ENCODE peak calls at places on chromosomes 11 and 22, in five cellular contexts. One of them, this sample, is unnamed.

GRCh38 chr11:92211576-92212167 is 12.9 kb upstream of the FAT3 start:
- DNase-seq in right atrium auricular region: no peak
- DNase-seq in psoas muscle: no peak
- DNase-seq in RWPE1: no peak
- DNase-seq in substantia nigra: no peak
- DNase-seq in this sample: no peak

GRCh38 chr11:78742430-78742829 is 167.8 kb upstream of the NARS2 start:
- DNase-seq in right atrium auricular region: peak; percentile 59
- DNase-seq in psoas muscle: peak; percentile 35
- DNase-seq in RWPE1: peak; percentile 11
- DNase-seq in substantia nigra: no peak
- DNase-seq in this sample: no peak

GRCh38 chr22:36337365-36338130 is 50.2 kb downstream of the MYH9 start:
- DNase-seq in right atrium auricular region: no peak
- DNase-seq in psoas muscle: no peak
- DNase-seq in RWPE1: no peak
- DNase-seq in substantia nigra: no peak
- DNase-seq in this sample: no peak

GRCh38 chr11:122293298-122294023 is 177.4 kb upstream of the BLID start:
- DNase-seq in right atrium auricular region: no peak
- DNase-seq in psoas muscle: no peak
- DNase-seq in RWPE1: no peak
- DNase-seq in substantia nigra: no peak
- DNase-seq in this sample: no peak

GRCh38 chr11:60208146-60208895 is 25.4 kb upstream of the MS4A6A start:
- DNase-seq in right atrium auricular region: no peak
- DNase-seq in psoas muscle: no peak
- DNase-seq in RWPE1: no peak
- DNase-seq in substantia nigra: no peak
- DNase-seq in this sample: no peak

GRCh38 chr11:118374729-118375128 is 15.3 kb downstream of the UBE4A start:
- DNase-seq in right atrium auricular region: no peak
- DNase-seq in psoas muscle: no peak
- DNase-seq in RWPE1: no peak
- DNase-seq in substantia nigra: no peak
- DNase-seq in this sample: no peak

GRCh38 chr22:19974233-19974861 is 32.7 kb upstream of the TXNRD2 start:
- DNase-seq in right atrium auricular region: no peak
- DNase-seq in psoas muscle: no peak
- DNase-seq in RWPE1: no peak
- DNase-seq in substantia nigra: no peak
- DNase-seq in this sample: no peak

GRCh38 chr11:5304046-5304445 is 2.3 kb upstream of the OR51B4 start:
- DNase-seq in right atrium auricular region: no peak
- DNase-seq in psoas muscle: no peak
- DNase-seq in RWPE1: no peak
- DNase-seq in substantia nigra: no peak
- DNase-seq in this sample: no peak

GRCh38 chr11:13480198-13480597 is 15.6 kb downstream of the PTH start:
- DNase-seq in right atrium auricular region: no peak
- DNase-seq in psoas muscle: no peak
- DNase-seq in RWPE1: no peak
- DNase-seq in substantia nigra: no peak
- DNase-seq in this sample: no peak

GRCh38 chr11:14184548-14184947 is 174.4 kb downstream of the RRAS2 start:
- DNase-seq in right atrium auricular region: peak; percentile 68
- DNase-seq in psoas muscle: no peak
- DNase-seq in RWPE1: no peak
- DNase-seq in substantia nigra: no peak
- DNase-seq in this sample: no peak

GRCh38 chr22:20571078-20571503 is 63.7 kb downstream of the MED15 start:
- DNase-seq in right atrium auricular region: no peak
- DNase-seq in psoas muscle: no peak
- DNase-seq in RWPE1: no peak
- DNase-seq in substantia nigra: no peak
- DNase-seq in this sample: no peak

GRCh38 chr11:116454020-116454645 is 318.7 kb downstream of the BUD13 start:
- DNase-seq in right atrium auricular region: no peak
- DNase-seq in psoas muscle: no peak
- DNase-seq in RWPE1: no peak
- DNase-seq in substantia nigra: no peak
- DNase-seq in this sample: no peak

GRCh38 chr11:70716986-70717775 is 318.9 kb downstream of the CTTN start:
- DNase-seq in right atrium auricular region: no peak
- DNase-seq in psoas muscle: no peak
- DNase-seq in RWPE1: no peak
- DNase-seq in substantia nigra: no peak
- DNase-seq in this sample: no peak

GRCh38 chr11:35303596-35304392 is 115.6 kb downstream of the SLC1A2 start:
- DNase-seq in right atrium auricular region: peak; percentile 92
- DNase-seq in psoas muscle: peak; percentile 67
- DNase-seq in RWPE1: no peak
- DNase-seq in substantia nigra: no peak
- DNase-seq in this sample: peak; percentile 85

GRCh38 chr22:47083379-47083986 is 321.0 kb downstream of the TBC1D22A start:
- DNase-seq in right atrium auricular region: no peak
- DNase-seq in psoas muscle: no peak
- DNase-seq in RWPE1: no peak
- DNase-seq in substantia nigra: no peak
- DNase-seq in this sample: no peak

GRCh38 chr22:28560005-28560742 is 119.5 kb downstream of the TTC28 start:
- DNase-seq in right atrium auricular region: no peak
- DNase-seq in psoas muscle: no peak
- DNase-seq in RWPE1: peak; percentile 38
- DNase-seq in substantia nigra: no peak
- DNase-seq in this sample: no peak

GRCh38 chr11:118169300-118170140 is 6.9 kb downstream of the SCN2B start:
- DNase-seq in right atrium auricular region: no peak
- DNase-seq in psoas muscle: no peak
- DNase-seq in RWPE1: no peak
- DNase-seq in substantia nigra: no peak
- DNase-seq in this sample: no peak

GRCh38 chr11:99773646-99774045 is 752.9 kb downstream of the CNTN5 start:
- DNase-seq in right atrium auricular region: no peak
- DNase-seq in psoas muscle: no peak
- DNase-seq in RWPE1: no peak
- DNase-seq in substantia nigra: no peak
- DNase-seq in this sample: no peak

GRCh38 chr11:79304599-79305212 is 136.1 kb downstream of the TENM4 start:
- DNase-seq in right atrium auricular region: no peak
- DNase-seq in psoas muscle: no peak
- DNase-seq in RWPE1: no peak
- DNase-seq in substantia nigra: no peak
- DNase-seq in this sample: no peak

GRCh38 chr11:69199583-69200295 is 44.0 kb downstream of the SMIM38 start:
- DNase-seq in right atrium auricular region: no peak
- DNase-seq in psoas muscle: no peak
- DNase-seq in RWPE1: no peak
- DNase-seq in substantia nigra: no peak
- DNase-seq in this sample: no peak

GRCh38 chr11:121032546-121032945 is 8.6 kb downstream of the TBCEL start:
- DNase-seq in right atrium auricular region: no peak
- DNase-seq in psoas muscle: no peak
- DNase-seq in RWPE1: no peak
- DNase-seq in substantia nigra: no peak
- DNase-seq in this sample: no peak

GRCh38 chr11:61356701-61357100 is 5.0 kb downstream of the CYB561A3 start:
- DNase-seq in right atrium auricular region: no peak
- DNase-seq in psoas muscle: no peak
- DNase-seq in RWPE1: no peak
- DNase-seq in substantia nigra: no peak
- DNase-seq in this sample: no peak

GRCh38 chr11:61617515-61617914 is 36.6 kb upstream of the SYT7 start:
- DNase-seq in right atrium auricular region: no peak
- DNase-seq in psoas muscle: no peak
- DNase-seq in RWPE1: no peak
- DNase-seq in substantia nigra: no peak
- DNase-seq in this sample: no peak

GRCh38 chr11:94934362-94934761 is 39.0 kb downstream of the CWC15 start:
- DNase-seq in right atrium auricular region: no peak
- DNase-seq in psoas muscle: no peak
- DNase-seq in RWPE1: no peak
- DNase-seq in substantia nigra: no peak
- DNase-seq in this sample: no peak

GRCh38 chr11:120029321-120029720 is 108.6 kb downstream of the TRIM29 start:
- DNase-seq in right atrium auricular region: no peak
- DNase-seq in psoas muscle: no peak
- DNase-seq in RWPE1: no peak
- DNase-seq in substantia nigra: no peak
- DNase-seq in this sample: peak; percentile 47

GRCh38 chr11:124716596-124716995 is 23.1 kb upstream of the NRGN start:
- DNase-seq in right atrium auricular region: no peak
- DNase-seq in psoas muscle: no peak
- DNase-seq in RWPE1: no peak
- DNase-seq in substantia nigra: no peak
- DNase-seq in this sample: no peak

GRCh38 chr11:120184946-120185677 is 25.7 kb upstream of the OAF start:
- DNase-seq in right atrium auricular region: peak; percentile 85
- DNase-seq in psoas muscle: peak; percentile 73
- DNase-seq in RWPE1: no peak
- DNase-seq in substantia nigra: no peak
- DNase-seq in this sample: peak; percentile 81

GRCh38 chr11:108666373-108666772 is 1.5 kb downstream of the DDX10 start:
- DNase-seq in right atrium auricular region: no peak
- DNase-seq in psoas muscle: no peak
- DNase-seq in RWPE1: no peak
- DNase-seq in substantia nigra: no peak
- DNase-seq in this sample: no peak

GRCh38 chr11:108663154-108663877 is 1.6 kb upstream of the DDX10 start:
- DNase-seq in right atrium auricular region: no peak
- DNase-seq in psoas muscle: no peak
- DNase-seq in RWPE1: no peak
- DNase-seq in substantia nigra: no peak
- DNase-seq in this sample: no peak

GRCh38 chr11:108662700-108663099 is 2.2 kb upstream of the DDX10 start:
- DNase-seq in right atrium auricular region: no peak
- DNase-seq in psoas muscle: no peak
- DNase-seq in RWPE1: no peak
- DNase-seq in substantia nigra: no peak
- DNase-seq in this sample: no peak

GRCh38 chr11:108664730-108665525 is at the start of gene DDX10:
- DNase-seq in right atrium auricular region: peak; percentile 99
- DNase-seq in psoas muscle: peak; percentile 97
- DNase-seq in RWPE1: peak; percentile 99
- DNase-seq in substantia nigra: peak; percentile 94
- DNase-seq in this sample: peak; percentile 99

GRCh38 chr11:108664241-108664640 is 628 bp upstream of the DDX10 start:
- DNase-seq in right atrium auricular region: no peak
- DNase-seq in psoas muscle: no peak
- DNase-seq in RWPE1: no peak
- DNase-seq in substantia nigra: no peak
- DNase-seq in this sample: no peak
- H3K27ac ChIP-seq in right atrium auricular region: peak overlapping the region; percentile 65
- H3K27ac ChIP-seq in psoas muscle: peak overlapping the region; percentile 87
- H3K27ac ChIP-seq in RWPE1: no peak overlapping the region
- H3K27ac ChIP-seq in substantia nigra: peak overlapping the region; percentile 63
- H3K27ac ChIP-seq in this sample: peak overlapping the region; percentile 63

DNA sequence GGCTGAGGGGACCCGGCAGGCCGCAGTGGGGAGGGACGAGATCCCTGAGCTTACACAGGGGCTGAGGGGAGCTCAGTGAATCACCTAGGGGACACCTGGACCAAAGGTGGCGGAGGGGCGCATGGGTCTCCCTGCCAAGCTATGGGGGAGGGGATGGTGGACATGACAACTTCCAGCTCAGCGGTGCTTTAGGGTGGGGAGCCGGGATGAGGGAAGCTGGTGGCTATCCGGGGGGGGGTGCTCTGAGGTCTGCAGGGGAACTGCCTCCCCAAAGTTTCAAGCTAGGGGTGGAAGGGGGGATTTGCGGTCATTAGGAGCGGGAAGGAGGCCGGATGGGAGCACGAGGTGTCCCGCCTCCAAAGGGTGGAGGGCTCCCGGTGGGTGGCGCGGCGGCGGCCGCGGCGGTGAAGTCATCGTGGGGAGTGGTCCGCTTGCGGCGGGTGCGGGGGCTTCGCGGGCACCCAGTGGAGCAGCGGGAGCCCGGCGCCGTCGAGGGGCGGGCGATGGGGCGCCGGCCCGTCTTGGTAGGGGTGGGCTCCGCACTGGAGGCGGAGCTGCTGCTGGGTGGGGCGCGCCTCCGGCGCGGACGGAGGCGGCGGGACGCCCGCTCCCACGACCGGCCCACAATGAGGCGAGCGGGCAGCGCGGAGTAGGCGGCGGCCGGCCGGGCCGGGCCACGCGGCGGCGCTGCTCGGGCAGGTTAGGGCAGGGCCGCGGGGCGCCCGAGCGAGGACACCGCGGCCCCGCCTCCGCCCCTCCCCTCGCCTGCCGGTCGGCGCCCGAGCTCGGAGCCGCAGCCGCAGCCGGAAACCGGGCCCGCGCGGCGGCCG is at the start of gene MICALL1:
- DNase-seq in right atrium auricular region: peak; percentile 59
- DNase-seq in psoas muscle: peak; percentile 78
- DNase-seq in RWPE1: peak; percentile 65
- DNase-seq in substantia nigra: peak; percentile 24
- DNase-seq in this sample: no peak
- H3K27ac ChIP-seq in right atrium auricular region: peak within 1 kb of the TSS; percentile 76
- H3K27ac ChIP-seq in psoas muscle: peak within 1 kb of the TSS; percentile 81
- H3K27ac ChIP-seq in RWPE1: peak within 1 kb of the TSS; percentile 100
- H3K27ac ChIP-seq in substantia nigra: peak within 1 kb of the TSS; percentile 90
- H3K27ac ChIP-seq in this sample: peak within 1 kb of the TSS; percentile 92

GRCh38 chr22:49522582-49523373 is 304.9 kb downstream of the BRD1 start:
- DNase-seq in right atrium auricular region: no peak
- DNase-seq in psoas muscle: no peak
- DNase-seq in RWPE1: no peak
- DNase-seq in substantia nigra: no peak
- DNase-seq in this sample: no peak
- H3K27ac ChIP-seq in right atrium auricular region: no peak overlapping the region
- H3K27ac ChIP-seq in psoas muscle: no peak overlapping the region
- H3K27ac ChIP-seq in RWPE1: no peak overlapping the region
- H3K27ac ChIP-seq in substantia nigra: peak overlapping the region; percentile 62
- H3K27ac ChIP-seq in this sample: no peak overlapping the region

GRCh38 chr11:47864910-47865309 is 16.8 kb upstream of the NUP160 start:
- DNase-seq in right atrium auricular region: no peak
- DNase-seq in psoas muscle: no peak
- DNase-seq in RWPE1: no peak
- DNase-seq in substantia nigra: no peak
- DNase-seq in this sample: no peak

GRCh38 chr11:47867821-47868220 is 19.7 kb upstream of the NUP160 start:
- DNase-seq in right atrium auricular region: no peak
- DNase-seq in psoas muscle: no peak
- DNase-seq in RWPE1: no peak
- DNase-seq in substantia nigra: no peak
- DNase-seq in this sample: no peak

GRCh38 chr11:47870404-47870803 is 22.3 kb upstream of the NUP160 start:
- DNase-seq in right atrium auricular region: no peak
- DNase-seq in psoas muscle: no peak
- DNase-seq in RWPE1: no peak
- DNase-seq in substantia nigra: no peak
- DNase-seq in this sample: no peak

GRCh38 chr11:47863893-47864430 is 15.8 kb upstream of the NUP160 start:
- DNase-seq in right atrium auricular region: no peak
- DNase-seq in psoas muscle: no peak
- DNase-seq in RWPE1: no peak
- DNase-seq in substantia nigra: no peak
- DNase-seq in this sample: no peak

GRCh38 chr11:47869548-47870393 is 21.6 kb upstream of the NUP160 start:
- DNase-seq in right atrium auricular region: no peak
- DNase-seq in psoas muscle: no peak
- DNase-seq in RWPE1: no peak
- DNase-seq in substantia nigra: no peak
- DNase-seq in this sample: no peak
- H3K27ac ChIP-seq in right atrium auricular region: no peak overlapping the region
- H3K27ac ChIP-seq in psoas muscle: no peak overlapping the region
- H3K27ac ChIP-seq in RWPE1: no peak overlapping the region
- H3K27ac ChIP-seq in substantia nigra: no peak overlapping the region
- H3K27ac ChIP-seq in this sample: peak overlapping the region; percentile 13